ENCODE peak calls at places on chromosomes 6 and 20, in four cellular contexts. G is head of caudate nucleus; I is stimulated activated naive B cell treated with anti-CD40 and anti-IgM and Interleukin-4, amounts not matched to agents 10 μg/mL and 1 μg/mL and 100 μg/mL, for 72 hours; T is psoas muscle. Z is an unnamed sample.

GRCh38 chr6:35640017-35640664 is 48.6 kb downstream of the FKBP5 start:
- DNase-seq in G (no peak), I (no peak), T (no peak), Z (no peak)

GRCh38 chr6:28218312-28219248 is 6.5 kb upstream of the ZSCAN9 start:
- DNase-seq in G (peak), I (peak), T (peak), Z (peak)

GRCh38 chr6:81126150-81126549 is 626.3 kb downstream of the TENT5A start:
- DNase-seq in G (no peak), I (no peak), T (no peak), Z (no peak)

GRCh38 chr6:140956567-140957306 is 1176.0 kb upstream of the GJE1 start:
- DNase-seq in G (no peak), I (no peak), T (no peak), Z (peak)

GRCh38 chr6:110369056-110369455 is 10.9 kb upstream of the METTL24 start:
- DNase-seq in G (no peak), I (no peak), T (no peak), Z (no peak)

GRCh38 chr20:47727170-47727880 is 58.0 kb downstream of the SULF2 start:
- DNase-seq in G (no peak), I (peak), T (peak), Z (peak)

GRCh38 chr20:63177785-63178444 is 38.0 kb downstream of the YTHDF1 start:
- DNase-seq in G (peak), I (no peak), T (no peak), Z (no peak)

GRCh38 chr6:145093226-145093625 is 642.1 kb downstream of the EPM2A start:
- DNase-seq in G (no peak), I (no peak), T (no peak), Z (no peak)

GRCh38 chr20:19022791-19023448 is 189.5 kb upstream of the SLC24A3 start:
- DNase-seq in G (no peak), I (no peak), T (no peak), Z (no peak)

GRCh38 chr6:158158748-158159147 is 9.3 kb downstream of the SERAC1 start:
- DNase-seq in G (no peak), I (no peak), T (no peak), Z (no peak)

GRCh38 chr20:33840759-33841438 is 29.8 kb downstream of the CHMP4B start:
- DNase-seq in G (no peak), I (no peak), T (no peak), Z (peak)

GRCh38 chr6:29005183-29005885 is at the start of gene ZNF311:
- DNase-seq in G (peak), I (no peak), T (peak), Z (peak)

GRCh38 chr6:26064619-26065257 is 22.5 kb upstream of the HFE start:
- DNase-seq in G (no peak), I (no peak), T (no peak), Z (peak)

GRCh38 chr20:47396762-47397476 is 40.4 kb upstream of the ZMYND8 start:
- DNase-seq in G (no peak), I (no peak), T (no peak), Z (no peak)

GRCh38 chr6:10300071-10300470 is 114.8 kb downstream of the TFAP2A start:
- DNase-seq in G (no peak), I (no peak), T (no peak), Z (no peak)

GRCh38 chr20:4008877-4009276 is 6.5 kb downstream of the RNF24 start:
- DNase-seq in G (no peak), I (no peak), T (no peak), Z (no peak)

GRCh38 chr20:46323557-46323956 is 15.3 kb upstream of the CDH22 start:
- DNase-seq in G (no peak), I (no peak), T (no peak), Z (no peak)

GRCh38 chr20:16576219-16576618 is 3.0 kb upstream of the KIF16B start:
- DNase-seq in G (no peak), I (no peak), T (no peak), Z (no peak)

GRCh38 chr6:151148111-151148510 is 91.7 kb upstream of the AKAP12 start:
- DNase-seq in G (no peak), I (no peak), T (no peak), Z (no peak)

GRCh38 chr20:39898467-39898852 is 790.6 kb downstream of the MAFB start:
- DNase-seq in G (no peak), I (no peak), T (no peak), Z (no peak)

GRCh38 chr6:170297577-170298330 is 6.9 kb upstream of the DLL1 start:
- DNase-seq in G (no peak), I (no peak), T (no peak), Z (peak)

GRCh38 chr20:44419131-44419844 is 56.4 kb upstream of the TTPAL start:
- DNase-seq in G (no peak), I (no peak), T (no peak), Z (no peak)

GRCh38 chr6:38264605-38265004 is 375.1 kb downstream of the BTBD9 start:
- DNase-seq in G (no peak), I (no peak), T (no peak), Z (no peak)

GRCh38 chr20:32964575-32964974 is 39.7 kb downstream of the SUN5 start:
- DNase-seq in G (no peak), I (no peak), T (no peak), Z (no peak)

GRCh38 chr6:85006362-85006761 is 242.0 kb upstream of the TBX18 start:
- DNase-seq in G (no peak), I (no peak), T (no peak), Z (no peak)

GRCh38 chr20:34997171-34997570 is 41.5 kb downstream of the MYH7B start:
- DNase-seq in G (peak), I (no peak), T (no peak), Z (no peak)

GRCh38 chr6:25427549-25427948 is 148.4 kb downstream of the CARMIL1 start:
- DNase-seq in G (no peak), I (no peak), T (no peak), Z (no peak)

GRCh38 chr6:119284861-119285521 is 64.6 kb downstream of the MAN1A1 start:
- DNase-seq in G (no peak), I (no peak), T (no peak), Z (no peak)

GRCh38 chr20:18778993-18779392 is 34.6 kb upstream of the SCP2D1 start:
- DNase-seq in G (no peak), I (no peak), T (no peak), Z (no peak)

GRCh38 chr20:58459058-58459743 is 56.0 kb downstream of the APCDD1L start:
- DNase-seq in G (no peak), I (no peak), T (no peak), Z (no peak)

GRCh38 chr6:163986313-163986712 is 571.8 kb downstream of the QKI start:
- DNase-seq in G (no peak), I (no peak), T (no peak), Z (no peak)

GRCh38 chr6:27250277-27250954 is 2.9 kb downstream of the PRSS16 start:
- DNase-seq in G (no peak), I (no peak), T (no peak), Z (no peak)